ENCODE peak calls at places on chromosomes 1 and 21, in four cellular contexts. One of them, this sample, is unnamed.

GRCh38 chr1:243977104-243977503 is 74.0 kb upstream of the ZBTB18 start:
- DNase-seq in body of pancreas: no peak
- DNase-seq in fibroblast of pulmonary artery: peak
- DNase-seq in Caco-2: no peak
- DNase-seq in this sample: no peak

GRCh38 chr1:208420696-208421095 is 176.5 kb upstream of the PLXNA2 start:
- DNase-seq in body of pancreas: no peak
- DNase-seq in fibroblast of pulmonary artery: no peak
- DNase-seq in Caco-2: no peak
- DNase-seq in this sample: no peak

GRCh38 chr21:22993822-22994574 is 1995.8 kb downstream of the NCAM2 start:
- DNase-seq in body of pancreas: no peak
- DNase-seq in fibroblast of pulmonary artery: no peak
- DNase-seq in Caco-2: no peak
- DNase-seq in this sample: no peak

GRCh38 chr1:52352690-52353089 is 13.3 kb downstream of the CC2D1B start:
- DNase-seq in body of pancreas: no peak
- DNase-seq in fibroblast of pulmonary artery: no peak
- DNase-seq in Caco-2: no peak
- DNase-seq in this sample: no peak

GRCh38 chr1:12477936-12478611 is 139.9 kb downstream of the DHRS3 start:
- DNase-seq in body of pancreas: peak
- DNase-seq in fibroblast of pulmonary artery: peak
- DNase-seq in Caco-2: peak
- DNase-seq in this sample: peak

GRCh38 chr1:39590546-39590945 is 14.0 kb upstream of the PABPC4 start:
- DNase-seq in body of pancreas: no peak
- DNase-seq in fibroblast of pulmonary artery: peak
- DNase-seq in Caco-2: no peak
- DNase-seq in this sample: no peak

GRCh38 chr1:155912056-155912536 is 947 bp upstream of the RIT1 start:
- DNase-seq in body of pancreas: no peak
- DNase-seq in fibroblast of pulmonary artery: no peak
- DNase-seq in Caco-2: no peak
- DNase-seq in this sample: no peak

GRCh38 chr1:238443687-238444086 is 553.0 kb upstream of the ZP4 start:
- DNase-seq in body of pancreas: no peak
- DNase-seq in fibroblast of pulmonary artery: no peak
- DNase-seq in Caco-2: no peak
- DNase-seq in this sample: no peak

GRCh38 chr1:79657916-79658662 is 651.6 kb upstream of the ADGRL4 start:
- DNase-seq in body of pancreas: no peak
- DNase-seq in fibroblast of pulmonary artery: peak
- DNase-seq in Caco-2: no peak
- DNase-seq in this sample: no peak

GRCh38 chr1:67921725-67922489 is 88.6 kb upstream of the GNG12 start:
- DNase-seq in body of pancreas: no peak
- DNase-seq in fibroblast of pulmonary artery: peak
- DNase-seq in Caco-2: no peak
- DNase-seq in this sample: no peak

GRCh38 chr1:1153874-1154273 is 19.8 kb upstream of the TTLL10 start:
- DNase-seq in body of pancreas: no peak
- DNase-seq in fibroblast of pulmonary artery: peak
- DNase-seq in Caco-2: no peak
- DNase-seq in this sample: peak

GRCh38 chr1:11518791-11519628 is 40.1 kb downstream of the DISP3 start:
- DNase-seq in body of pancreas: no peak
- DNase-seq in fibroblast of pulmonary artery: no peak
- DNase-seq in Caco-2: peak
- DNase-seq in this sample: no peak

GRCh38 chr21:41953831-41954653 is at the start of gene C2CD2:
- DNase-seq in body of pancreas: peak
- DNase-seq in fibroblast of pulmonary artery: peak
- DNase-seq in Caco-2: peak
- DNase-seq in this sample: no peak

GRCh38 chr1:169538998-169539871 is 47.0 kb downstream of the F5 start:
- DNase-seq in body of pancreas: no peak
- DNase-seq in fibroblast of pulmonary artery: peak
- DNase-seq in Caco-2: no peak
- DNase-seq in this sample: no peak

GRCh38 chr1:224082146-224082545 is 31.8 kb upstream of the FBXO28 start:
- DNase-seq in body of pancreas: no peak
- DNase-seq in fibroblast of pulmonary artery: peak
- DNase-seq in Caco-2: no peak
- DNase-seq in this sample: no peak

GRCh38 chr1:151718011-151718431 is 1.4 kb upstream of the CELF3 start:
- DNase-seq in body of pancreas: no peak
- DNase-seq in fibroblast of pulmonary artery: peak
- DNase-seq in Caco-2: no peak
- DNase-seq in this sample: no peak

GRCh38 chr1:9302745-9303524 is 10.2 kb downstream of the SPSB1 start:
- DNase-seq in body of pancreas: no peak
- DNase-seq in fibroblast of pulmonary artery: peak
- DNase-seq in Caco-2: no peak
- DNase-seq in this sample: no peak

GRCh38 chr1:89843279-89844121 is 22.7 kb downstream of the LRRC8D start:
- DNase-seq in body of pancreas: peak
- DNase-seq in fibroblast of pulmonary artery: peak
- DNase-seq in Caco-2: peak
- DNase-seq in this sample: no peak

GRCh38 chr1:91761303-91761721 is 124.6 kb downstream of the TGFBR3 start:
- DNase-seq in body of pancreas: no peak
- DNase-seq in fibroblast of pulmonary artery: no peak
- DNase-seq in Caco-2: no peak
- DNase-seq in this sample: no peak

GRCh38 chr1:48523541-48523940 is 51.5 kb upstream of the SPATA6 start:
- DNase-seq in body of pancreas: no peak
- DNase-seq in fibroblast of pulmonary artery: no peak
- DNase-seq in Caco-2: no peak
- DNase-seq in this sample: no peak

GRCh38 chr1:60655799-60656355 is 426.5 kb upstream of the NFIA start:
- DNase-seq in body of pancreas: no peak
- DNase-seq in fibroblast of pulmonary artery: no peak
- DNase-seq in Caco-2: no peak
- DNase-seq in this sample: no peak

GRCh38 chr1:119225831-119226230 is 85.4 kb upstream of the WARS2 start:
- DNase-seq in body of pancreas: no peak
- DNase-seq in fibroblast of pulmonary artery: no peak
- DNase-seq in Caco-2: no peak
- DNase-seq in this sample: no peak

GRCh38 chr1:50333595-50333974 is 89.7 kb downstream of the DMRTA2 start:
- DNase-seq in body of pancreas: peak
- DNase-seq in fibroblast of pulmonary artery: peak
- DNase-seq in Caco-2: no peak
- DNase-seq in this sample: no peak

GRCh38 chr1:36320291-36320758 is 3.1 kb downstream of the EVA1B start:
- DNase-seq in body of pancreas: no peak
- DNase-seq in fibroblast of pulmonary artery: no peak
- DNase-seq in Caco-2: no peak
- DNase-seq in this sample: no peak

GRCh38 chr1:36320767-36321118 is 2.7 kb downstream of the EVA1B start:
- DNase-seq in body of pancreas: no peak
- DNase-seq in fibroblast of pulmonary artery: no peak
- DNase-seq in Caco-2: no peak
- DNase-seq in this sample: no peak

GRCh38 chr1:36322085-36322785 is 1.2 kb downstream of the EVA1B start:
- DNase-seq in body of pancreas: no peak
- DNase-seq in fibroblast of pulmonary artery: peak
- DNase-seq in Caco-2: no peak
- DNase-seq in this sample: no peak

GRCh38 chr1:36322786-36323635 is 434 bp downstream of the EVA1B start:
- DNase-seq in body of pancreas: peak
- DNase-seq in fibroblast of pulmonary artery: peak
- DNase-seq in Caco-2: no peak
- DNase-seq in this sample: no peak

DNA sequence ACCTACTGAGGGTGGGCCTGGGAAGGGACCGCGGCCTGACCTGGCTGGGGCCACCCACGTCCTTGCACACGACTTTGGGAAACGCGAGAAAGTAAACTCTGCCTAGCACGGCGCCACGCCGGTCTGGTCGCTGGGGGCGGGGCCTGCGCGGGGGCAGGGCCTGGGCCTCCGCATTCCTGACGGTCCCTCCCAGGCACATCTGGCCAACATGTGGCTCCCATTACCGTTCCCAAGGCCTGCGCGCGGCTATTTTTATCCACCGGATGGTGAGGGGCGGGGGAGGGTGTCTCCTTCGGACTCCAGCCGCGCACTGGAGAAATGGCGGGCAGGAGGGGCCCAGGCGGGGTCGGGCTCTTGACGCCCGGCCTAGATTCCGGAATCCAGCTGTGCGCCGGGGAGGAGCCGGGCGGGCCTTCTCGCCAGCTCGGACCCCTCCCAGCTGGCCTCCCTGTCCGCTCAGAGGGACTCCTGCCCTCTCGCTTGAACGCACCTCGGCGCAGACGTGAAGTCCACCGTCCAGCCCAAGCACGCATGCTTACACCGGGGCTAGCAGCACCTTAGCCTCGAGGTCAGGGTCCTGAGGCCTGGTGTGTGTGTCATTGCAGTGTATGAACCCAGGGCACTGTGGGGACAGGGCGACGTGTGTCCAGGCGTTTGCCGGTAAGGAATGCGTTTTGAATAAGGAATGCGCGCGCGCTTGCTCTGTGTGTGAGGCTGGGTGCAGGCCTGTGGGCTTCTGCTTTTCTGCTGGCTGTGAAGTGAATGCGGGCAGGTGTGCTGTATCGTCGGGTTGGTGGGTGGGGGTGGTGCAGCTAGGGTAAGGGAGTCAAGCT is 2.1 kb downstream of the EVA1B start:
- DNase-seq in body of pancreas: peak
- DNase-seq in fibroblast of pulmonary artery: peak
- DNase-seq in Caco-2: no peak
- DNase-seq in this sample: no peak
- H3K4me3 ChIP-seq in body of pancreas: no peak
- H3K4me3 ChIP-seq in fibroblast of pulmonary artery: peak
- H3K4me3 ChIP-seq in Caco-2: no peak
- H3K4me3 ChIP-seq in this sample: no peak

GRCh38 chr1:150281221-150281757 is 1.1 kb upstream of the CIART start:
- DNase-seq in body of pancreas: peak
- DNase-seq in fibroblast of pulmonary artery: peak
- DNase-seq in Caco-2: peak
- DNase-seq in this sample: no peak

GRCh38 chr1:150281758-150282557 is at the start of gene CIART:
- DNase-seq in body of pancreas: peak
- DNase-seq in fibroblast of pulmonary artery: peak
- DNase-seq in Caco-2: peak
- DNase-seq in this sample: peak

GRCh38 chr1:150282558-150282958 is 204 bp downstream of the CIART start:
- DNase-seq in body of pancreas: no peak
- DNase-seq in fibroblast of pulmonary artery: no peak
- DNase-seq in Caco-2: no peak
- DNase-seq in this sample: peak

GRCh38 chr1:150280138-150280707 is 2.1 kb upstream of the CIART start:
- DNase-seq in body of pancreas: no peak
- DNase-seq in fibroblast of pulmonary artery: no peak
- DNase-seq in Caco-2: no peak
- DNase-seq in this sample: no peak

GRCh38 chr1:150283260-150283659 is 906 bp downstream of the CIART start:
- DNase-seq in body of pancreas: no peak
- DNase-seq in fibroblast of pulmonary artery: no peak
- DNase-seq in Caco-2: no peak
- DNase-seq in this sample: no peak
- H3K4me3 ChIP-seq in body of pancreas: no peak
- H3K4me3 ChIP-seq in fibroblast of pulmonary artery: peak
- H3K4me3 ChIP-seq in Caco-2: peak
- H3K4me3 ChIP-seq in this sample: peak

GRCh38 chr1:34164510-34165381 is at the start of gene CSMD2:
- DNase-seq in body of pancreas: no peak
- DNase-seq in fibroblast of pulmonary artery: peak
- DNase-seq in Caco-2: no peak
- DNase-seq in this sample: no peak
- H3K4me3 ChIP-seq in body of pancreas: no peak
- H3K4me3 ChIP-seq in fibroblast of pulmonary artery: no peak
- H3K4me3 ChIP-seq in Caco-2: no peak
- H3K4me3 ChIP-seq in this sample: no peak

GRCh38 chr1:6004412-6005123 is 12.3 kb upstream of the NPHP4 start:
- DNase-seq in body of pancreas: no peak
- DNase-seq in fibroblast of pulmonary artery: no peak
- DNase-seq in Caco-2: no peak
- DNase-seq in this sample: no peak
- H3K4me3 ChIP-seq in body of pancreas: no peak
- H3K4me3 ChIP-seq in fibroblast of pulmonary artery: no peak
- H3K4me3 ChIP-seq in Caco-2: no peak
- H3K4me3 ChIP-seq in this sample: no peak

GRCh38 chr1:62687903-62688686 is at the start of gene DOCK7:
- DNase-seq in body of pancreas: peak
- DNase-seq in fibroblast of pulmonary artery: peak
- DNase-seq in Caco-2: peak
- DNase-seq in this sample: peak

GRCh38 chr1:62687421-62687902 is 724 bp downstream of the DOCK7 start:
- DNase-seq in body of pancreas: peak
- DNase-seq in fibroblast of pulmonary artery: peak
- DNase-seq in Caco-2: peak
- DNase-seq in this sample: no peak

GRCh38 chr1:62691062-62691844 is 3.1 kb upstream of the DOCK7 start:
- DNase-seq in body of pancreas: no peak
- DNase-seq in fibroblast of pulmonary artery: no peak
- DNase-seq in Caco-2: no peak
- DNase-seq in this sample: no peak

GRCh38 chr1:62688687-62689085 is 500 bp upstream of the DOCK7 start:
- DNase-seq in body of pancreas: no peak
- DNase-seq in fibroblast of pulmonary artery: peak
- DNase-seq in Caco-2: no peak
- DNase-seq in this sample: no peak

DNA sequence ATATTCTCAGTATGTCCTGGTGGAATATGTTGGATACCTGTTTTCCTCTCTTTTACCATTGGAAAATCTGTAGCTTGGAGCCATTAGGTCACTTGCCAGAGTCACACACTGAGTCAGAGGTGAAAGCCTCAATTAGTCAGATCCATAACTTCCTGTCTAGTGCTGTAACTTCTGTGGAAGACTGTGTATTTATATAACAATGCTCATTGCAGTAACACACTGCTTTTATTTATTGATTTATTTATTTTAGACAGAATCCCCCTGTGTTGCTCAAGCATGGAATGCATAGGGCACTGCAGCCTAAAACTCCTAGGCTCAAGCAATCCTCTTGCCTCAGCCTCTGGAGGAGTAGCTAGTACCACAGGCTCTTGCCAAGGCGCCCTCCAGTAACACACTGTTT is 1.3 kb upstream of the DOCK7 start:
- DNase-seq in body of pancreas: no peak
- DNase-seq in fibroblast of pulmonary artery: peak
- DNase-seq in Caco-2: no peak
- DNase-seq in this sample: no peak
- H3K4me3 ChIP-seq in body of pancreas: no peak
- H3K4me3 ChIP-seq in fibroblast of pulmonary artery: peak
- H3K4me3 ChIP-seq in Caco-2: peak
- H3K4me3 ChIP-seq in this sample: no peak

DNA sequence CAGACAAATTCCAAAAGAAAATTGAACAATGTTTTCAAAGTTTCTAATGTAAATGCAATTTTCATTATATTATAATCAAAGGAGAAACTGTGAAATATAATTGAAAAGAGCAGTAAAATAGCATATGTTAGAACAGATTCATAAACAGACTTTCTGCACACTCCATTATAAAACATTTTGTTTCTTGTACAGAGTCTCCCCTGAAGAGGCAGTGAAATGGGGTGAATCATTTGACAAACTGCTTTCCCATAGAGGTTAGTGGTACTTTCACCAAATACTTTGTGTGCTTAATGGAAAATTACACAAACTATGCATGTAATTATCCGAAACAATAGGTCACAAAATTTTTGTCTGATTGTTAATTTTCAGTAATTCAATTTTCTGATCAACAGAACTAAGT is 1.9 kb downstream of the RGS18 start:
- DNase-seq in body of pancreas: no peak
- DNase-seq in fibroblast of pulmonary artery: no peak
- DNase-seq in Caco-2: no peak
- DNase-seq in this sample: no peak
- H3K4me3 ChIP-seq in body of pancreas: no peak
- H3K4me3 ChIP-seq in fibroblast of pulmonary artery: no peak
- H3K4me3 ChIP-seq in Caco-2: no peak
- H3K4me3 ChIP-seq in this sample: no peak